ENCODE peak calls at places on chromosome 6, in eight cellular contexts. X, Q, D, A, F, B, T and S are unnamed samples.
A peak's percentile ranks its signal among the peaks of the same experiment; 100 is the strongest.

GRCh38 chr6:12614468-12614867 is 102.1 kb upstream of the PHACTR1 start:
- DNase-seq in X (peak; percentile 35), Q (peak; percentile 82), D (no peak), A (no peak), F (peak; percentile 20), B (no peak), T (no peak), S (no peak)

GRCh38 chr6:129749749-129750120 is 39.8 kb upstream of the ARHGAP18 start:
- DNase-seq in X (peak; percentile 90), Q (peak; percentile 90), D (no peak), A (peak; percentile 91), F (peak; percentile 41), B (no peak), T (no peak), S (no peak)

GRCh38 chr6:44131880-44132279 is 4.5 kb downstream of the TMEM63B start:
- DNase-seq in X (no peak), Q (no peak), D (no peak), A (no peak), F (no peak), B (no peak), T (no peak), S (no peak)

GRCh38 chr6:41022294-41022693 is 16.7 kb downstream of the UNC5CL start:
- DNase-seq in X (peak; percentile 43), Q (no peak), D (no peak), A (peak; percentile 18), F (peak; percentile 5), B (no peak), T (no peak), S (no peak)

GRCh38 chr6:41504526-41505021 is 41.6 kb upstream of the FOXP4 start:
- DNase-seq in X (peak; percentile 44), Q (no peak), D (no peak), A (no peak), F (peak; percentile 20), B (no peak), T (no peak), S (no peak)

GRCh38 chr6:166553563-166554271 is 32.8 kb downstream of the RAMACL start:
- DNase-seq in X (peak; percentile 89), Q (peak; percentile 88), D (no peak), A (peak; percentile 98), F (peak; percentile 95), B (peak; percentile 50), T (no peak), S (no peak)

GRCh38 chr6:107330190-107330589 is 129.2 kb downstream of the PDSS2 start:
- DNase-seq in X (no peak), Q (no peak), D (peak; percentile 55), A (no peak), F (no peak), B (no peak), T (no peak), S (no peak)

GRCh38 chr6:54586251-54586650 is 260.3 kb upstream of the FAM83B start:
- DNase-seq in X (peak; percentile 60), Q (peak; percentile 69), D (no peak), A (peak; percentile 53), F (no peak), B (no peak), T (no peak), S (no peak)

GRCh38 chr6:169618526-169619490 is 83.0 kb downstream of the WDR27 start:
- DNase-seq in X (peak; percentile 88), Q (peak; percentile 97), D (no peak), A (peak; percentile 93), F (peak; percentile 73), B (no peak), T (no peak), S (no peak)

GRCh38 chr6:43052225-43052841 is 1.3 kb downstream of the CUL7 start:
- DNase-seq in X (no peak), Q (no peak), D (no peak), A (no peak), F (no peak), B (no peak), T (peak; percentile 66), S (no peak)
- H3K4me3 ChIP-seq in X (peak overlapping the region; percentile 87), Q (peak overlapping the region; percentile 93), D (peak overlapping the region; percentile 94), A (peak overlapping the region; percentile 83), F (peak overlapping the region; percentile 85), B (no peak overlapping the region), T (no peak overlapping the region), S (no peak overlapping the region)

GRCh38 chr6:157615411-157615763 is 207.7 kb upstream of the SNX9 start:
- DNase-seq in X (no peak), Q (peak; percentile 18), D (no peak), A (peak; percentile 29), F (no peak), B (no peak), T (no peak), S (no peak)

GRCh38 chr6:157610451-157610999 is 212.5 kb upstream of the SNX9 start:
- DNase-seq in X (no peak), Q (no peak), D (no peak), A (no peak), F (no peak), B (no peak), T (no peak), S (no peak)

GRCh38 chr6:157614026-157614484 is 209.0 kb upstream of the SNX9 start:
- DNase-seq in X (no peak), Q (peak; percentile 60), D (no peak), A (peak; percentile 77), F (no peak), B (no peak), T (no peak), S (no peak)

GRCh38 chr6:157611406-157611805 is 211.6 kb upstream of the SNX9 start:
- DNase-seq in X (no peak), Q (no peak), D (no peak), A (no peak), F (no peak), B (no peak), T (no peak), S (no peak)

GRCh38 chr6:157613011-157613522 is 210.0 kb upstream of the SNX9 start:
- DNase-seq in X (peak; percentile 87), Q (peak; percentile 68), D (no peak), A (peak; percentile 98), F (peak; percentile 91), B (no peak), T (no peak), S (no peak)
- H3K4me3 ChIP-seq in X (no peak overlapping the region), Q (no peak overlapping the region), D (no peak overlapping the region), A (peak overlapping the region; percentile 46), F (peak overlapping the region; percentile 21), B (no peak overlapping the region), T (no peak overlapping the region), S (no peak overlapping the region)

GRCh38 chr6:8529250-8529649 is 93.9 kb upstream of the SLC35B3 start:
- DNase-seq in X (no peak), Q (no peak), D (no peak), A (no peak), F (no peak), B (no peak), T (no peak), S (no peak)

GRCh38 chr6:8526619-8527018 is 91.3 kb upstream of the SLC35B3 start:
- DNase-seq in X (no peak), Q (no peak), D (no peak), A (no peak), F (no peak), B (no peak), T (no peak), S (no peak)

GRCh38 chr6:8527818-8528217 is 92.5 kb upstream of the SLC35B3 start:
- DNase-seq in X (no peak), Q (no peak), D (no peak), A (no peak), F (no peak), B (no peak), T (no peak), S (no peak)

GRCh38 chr6:8535505-8535904 is 100.2 kb upstream of the SLC35B3 start:
- DNase-seq in X (no peak), Q (no peak), D (no peak), A (no peak), F (no peak), B (no peak), T (no peak), S (no peak)

DNA sequence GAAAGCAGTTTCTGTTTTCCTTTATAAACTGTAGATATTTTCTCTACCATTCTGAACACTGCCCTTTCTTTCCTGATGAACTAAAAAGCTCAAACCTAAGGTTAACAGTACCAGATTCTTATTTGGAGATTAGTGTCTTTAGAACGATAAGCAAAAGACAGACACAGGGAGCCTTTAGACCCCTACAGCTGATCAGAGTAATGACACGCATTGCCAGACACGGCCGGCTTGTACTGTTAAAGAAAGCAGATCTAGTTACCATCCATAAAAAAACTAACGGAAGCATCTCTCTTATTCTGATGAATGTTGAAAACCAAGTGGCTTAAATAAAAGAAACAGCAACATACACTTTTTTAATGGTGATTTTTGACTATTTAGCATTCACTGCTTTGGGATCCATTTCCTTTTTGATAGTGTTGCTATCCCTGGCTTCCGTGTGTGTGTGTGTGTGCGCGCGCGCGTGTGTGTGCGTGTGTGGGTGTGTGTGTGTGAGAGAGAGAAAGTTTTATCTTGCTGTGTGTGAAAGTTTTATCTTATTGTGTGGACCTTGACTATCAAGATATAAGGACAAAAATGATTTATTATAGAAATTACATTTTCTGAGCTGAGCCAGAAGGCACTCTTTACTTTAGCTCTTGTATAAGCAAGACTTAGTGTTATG is 95.6 kb upstream of the SLC35B3 start:
- DNase-seq in X (peak; percentile 0), Q (no peak), D (no peak), A (no peak), F (no peak), B (no peak), T (no peak), S (no peak)
- H3K4me3 ChIP-seq in X (no peak overlapping the region), Q (no peak overlapping the region), D (no peak overlapping the region), A (no peak overlapping the region), F (no peak overlapping the region), B (peak overlapping the region; percentile 39), T (peak overlapping the region; percentile 25), S (no peak overlapping the region)

DNA sequence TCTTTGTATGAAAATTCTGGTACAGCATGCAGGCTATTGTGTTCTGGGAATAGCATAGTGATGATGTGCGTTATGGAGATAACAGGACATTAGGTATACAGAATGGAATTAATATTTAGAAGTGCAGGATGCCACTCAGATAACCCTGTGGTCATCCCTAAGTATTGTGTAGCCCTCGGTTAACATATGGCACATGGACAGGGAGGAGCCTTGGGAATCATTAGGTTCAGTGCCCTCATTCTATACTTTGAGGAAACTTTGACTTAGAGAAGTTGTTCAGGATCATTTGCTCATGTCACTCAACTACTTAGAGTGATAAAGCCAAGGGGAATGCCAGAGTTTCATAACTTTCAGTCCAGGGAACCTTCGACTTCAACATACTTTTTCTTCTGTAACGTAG is 185.9 kb downstream of the UST start:
- DNase-seq in X (peak; percentile 76), Q (peak; percentile 27), D (no peak), A (no peak), F (peak; percentile 58), B (no peak), T (no peak), S (no peak)
- H3K4me3 ChIP-seq in X (no peak overlapping the region), Q (no peak overlapping the region), D (no peak overlapping the region), A (no peak overlapping the region), F (no peak overlapping the region), B (no peak overlapping the region), T (no peak overlapping the region), S (no peak overlapping the region)

DNA sequence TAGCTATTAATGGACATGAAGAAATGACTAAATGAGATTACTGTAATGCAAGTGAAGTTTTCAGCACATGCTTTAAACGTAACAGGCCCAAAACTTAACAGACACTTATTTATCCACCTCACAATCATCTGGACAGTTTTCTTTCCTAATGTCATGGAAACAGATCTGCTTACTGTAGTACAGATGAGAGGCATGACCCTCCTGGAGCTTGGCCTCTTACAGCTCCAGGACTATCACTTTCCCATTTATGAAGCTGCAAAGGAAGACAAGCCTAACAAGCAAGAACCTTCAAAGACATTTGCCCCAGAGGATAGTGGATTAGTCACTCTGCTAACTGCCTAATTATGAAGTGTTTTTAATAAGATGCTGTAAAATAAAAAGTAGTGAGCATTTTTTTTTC is 419.3 kb downstream of the PHF3 start:
- DNase-seq in X (no peak), Q (no peak), D (no peak), A (no peak), F (no peak), B (no peak), T (no peak), S (no peak)
- H3K4me3 ChIP-seq in X (no peak overlapping the region), Q (no peak overlapping the region), D (no peak overlapping the region), A (no peak overlapping the region), F (no peak overlapping the region), B (no peak overlapping the region), T (no peak overlapping the region), S (no peak overlapping the region)